ENCODE peak calls at places on chromosomes 4 and X, in six cellular contexts. O, D, T, L, N and J are unnamed samples. For H3K27me3 and H3K36me3, the result is how much of the 10 kb centered on the place peaks cover.

GRCh38 chr4:146243141-146243882 is 29.0 kb downstream of the REELD1 start:
- DNase-seq in D (no peak), N (peak), T (no peak), L (peak), O (no peak), J (peak)

GRCh38 chrX:12065251-12065650 is 73.0 kb upstream of the FRMPD4 start:
- DNase-seq in L (no peak), T (no peak), O (peak), D (no peak), N (peak), J (peak)

GRCh38 chrX:30713061-30713525 is 59.9 kb downstream of the GK start:
- DNase-seq in N (peak), D (peak), L (peak), O (peak), T (peak), J (peak)

GRCh38 chr4:25564836-25565235 is 90.8 kb upstream of the SLC34A2 start:
- DNase-seq in T (no peak), N (peak), D (no peak), L (no peak), O (no peak), J (no peak)

GRCh38 chr4:151604238-151604637 is 156.6 kb downstream of the GATB start:
- DNase-seq in L (no peak), D (no peak), T (no peak), N (no peak), O (no peak), J (peak)

GRCh38 chr4:107579099-107579498 is 140.9 kb downstream of the PAPSS1 start:
- DNase-seq in L (no peak), T (no peak), N (no peak), O (no peak), D (no peak), J (no peak)

GRCh38 chr4:93710101-93710846 is 118.3 kb upstream of the ATOH1 start:
- DNase-seq in N (peak), T (no peak), L (no peak), O (peak), D (no peak), J (peak)

GRCh38 chr4:128821151-128821550 is 11.7 kb downstream of the JADE1 start:
- DNase-seq in L (no peak), T (no peak), O (no peak), N (no peak), D (no peak), J (no peak)

GRCh38 chr4:23297327-23297726 is 592.5 kb downstream of the PPARGC1A start:
- DNase-seq in L (no peak), D (no peak), N (peak), T (no peak), O (no peak), J (no peak)

GRCh38 chr4:25923745-25924144 is 9.7 kb downstream of the SMIM20 start:
- DNase-seq in T (no peak), N (no peak), D (no peak), L (no peak), O (no peak), J (no peak)

GRCh38 chrX:23668335-23668734 is 1.0 kb downstream of the PRDX4 start:
- DNase-seq in D (no peak), T (no peak), L (no peak), O (no peak), N (peak), J (no peak)

GRCh38 chr4:180057891-180058643 is 2185.1 kb upstream of the TENM3 start:
- DNase-seq in T (no peak), L (no peak), D (peak), O (peak), N (peak), J (no peak)

GRCh38 chr4:83876047-83876446 is 340.1 kb downstream of the GPAT3 start:
- DNase-seq in L (no peak), N (no peak), T (no peak), O (no peak), D (no peak), J (peak)

GRCh38 chr4:576991-577498 is 950 bp upstream of the TMEM271 start:
- DNase-seq in O (no peak), D (no peak), T (no peak), N (no peak), L (no peak), J (no peak)

GRCh38 chr4:75004755-75005668 is 72.1 kb downstream of the PARM1 start:
- DNase-seq in T (peak), O (peak), D (peak), N (no peak), L (peak), J (peak)

GRCh38 chr4:118814901-118815300 is 21.0 kb downstream of the SEC24D start:
- DNase-seq in O (no peak), N (no peak), D (no peak), L (no peak), T (no peak), J (no peak)

GRCh38 chrX:7192871-7193270 is 44.9 kb upstream of the PUDP start:
- DNase-seq in N (no peak), D (no peak), O (no peak), L (no peak), T (no peak), J (no peak)

GRCh38 chr4:77031544-77031943 is 44.2 kb downstream of the CCNI start:
- DNase-seq in T (no peak), O (no peak), N (no peak), L (no peak), D (no peak), J (no peak)

GRCh38 chrX:150587585-150588503 is 19.4 kb downstream of the MTM1 start:
- DNase-seq in T (no peak), L (no peak), D (no peak), O (no peak), N (peak), J (no peak)

GRCh38 chr4:110059556-110060191 is 138.7 kb downstream of the ELOVL6 start:
- DNase-seq in D (no peak), L (no peak), N (no peak), O (no peak), T (no peak), J (peak)

GRCh38 chrX:133608406-133608805 is 193.1 kb upstream of the GPC4 start:
- DNase-seq in N (no peak), T (no peak), L (no peak), O (peak), D (no peak), J (peak)

GRCh38 chr4:98653890-98654867 is 4.2 kb downstream of the TSPAN5 start:
- DNase-seq in D (no peak), O (peak), N (no peak), L (no peak), T (no peak), J (peak)

GRCh38 chrX:14883826-14884225 is 10.6 kb downstream of the MOSPD2 start:
- DNase-seq in O (no peak), N (no peak), T (no peak), D (no peak), L (no peak), J (no peak)

GRCh38 chr4:21304061-21304541 is 603.8 kb downstream of the PACRGL start:
- DNase-seq in L (no peak), O (no peak), N (peak), D (no peak), T (no peak), J (no peak)

GRCh38 chr4:1202526-1203378 is 30.4 kb upstream of the SPON2 start:
- DNase-seq in L (no peak), D (peak), N (peak), O (no peak), T (no peak), J (no peak)

GRCh38 chr4:24321637-24322036 is 262.7 kb downstream of the DHX15 start:
- DNase-seq in N (no peak), O (no peak), T (no peak), L (no peak), D (no peak), J (no peak)

GRCh38 chr4:26931961-26932360 is 71.3 kb downstream of the STIM2 start:
- DNase-seq in T (no peak), L (no peak), O (no peak), D (no peak), N (no peak), J (no peak)

GRCh38 chr4:69154021-69154420 is 57.7 kb downstream of the UGT2B7 start:
- DNase-seq in D (no peak), N (no peak), T (no peak), L (no peak), O (no peak), J (no peak)

GRCh38 chrX:2662586-2662985 is 28.5 kb upstream of the CD99 start:
- DNase-seq in T (no peak), L (no peak), O (no peak), D (no peak), N (no peak), J (no peak)

GRCh38 chrX:119410027-119410819 is 11.1 kb downstream of the SLC25A43 start:
- DNase-seq in O (peak), L (no peak), N (peak), T (no peak), D (peak), J (peak)

GRCh38 chr4:52052475-52052780 is 1.3 kb downstream of the SPATA18 start:
- DNase-seq in D (no peak), N (no peak), T (peak), O (peak), L (no peak), J (peak)

GRCh38 chrX:54721424-54721823 is 76.6 kb downstream of the ITIH6 start:
- DNase-seq in D (no peak), O (peak), T (no peak), N (no peak), L (no peak), J (peak)

GRCh38 chr4:81664079-81664478 is 192.4 kb upstream of the RASGEF1B start:
- DNase-seq in N (no peak), O (peak), T (no peak), L (no peak), D (no peak), J (peak)

GRCh38 chr4:39062094-39062493 is at the start of gene KLHL5:
- DNase-seq in L (no peak), N (no peak), O (no peak), D (no peak), T (no peak), J (no peak)

GRCh38 chrX:130893356-130894085 is 9.5 kb downstream of the ENOX2 start:
- DNase-seq in L (no peak), O (no peak), N (no peak), T (no peak), D (no peak), J (no peak)

GRCh38 chrX:40006025-40007017 is 91.4 kb downstream of the BCOR start:
- DNase-seq in O (no peak), T (no peak), D (peak), L (peak), N (peak), J (no peak)

DNA sequence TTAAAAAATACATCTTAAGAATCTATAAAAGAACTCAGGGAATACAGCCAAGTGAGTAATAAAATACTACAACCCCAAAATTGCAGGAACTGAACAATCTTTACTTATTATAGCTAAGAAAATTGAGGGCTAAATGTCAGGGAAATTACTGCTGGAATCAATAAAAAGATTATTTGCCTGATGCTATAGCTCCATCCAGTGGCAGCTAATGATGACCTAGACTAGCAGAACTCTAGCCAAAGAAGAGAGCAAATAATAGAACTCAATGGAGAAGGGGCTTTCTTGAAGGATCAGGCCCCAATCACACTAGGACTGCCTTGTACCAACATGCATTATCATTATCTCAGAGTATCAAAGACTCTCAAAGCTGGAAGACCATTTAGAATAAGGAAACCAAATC is 85.0 kb upstream of the FAM241A start:
- DNase-seq in D (no peak), L (no peak), O (no peak), N (peak), T (no peak), J (peak)
- TF ChIP-seq CTCF in D (no peak), L (peak), O (peak), N (peak), T (no peak), J (peak)

GRCh38 chrX:18696653-18697052 is 10.8 kb upstream of the PPEF1 start:
- DNase-seq in T (no peak), O (no peak), L (no peak), D (no peak), N (no peak), J (no peak)

GRCh38 chrX:18701621-18702361 is 5.7 kb upstream of the PPEF1 start:
- DNase-seq in O (no peak), L (peak), D (no peak), T (peak), N (no peak), J (peak)

GRCh38 chrX:18707442-18708049 is at the start of gene PPEF1:
- DNase-seq in D (no peak), O (no peak), N (no peak), T (no peak), L (no peak), J (no peak)

GRCh38 chrX:18698762-18699650 is 8.4 kb upstream of the PPEF1 start:
- DNase-seq in N (no peak), L (no peak), O (no peak), T (no peak), D (no peak), J (no peak)

GRCh38 chrX:18702362-18703195 is 4.9 kb upstream of the PPEF1 start:
- DNase-seq in O (no peak), T (peak), L (no peak), D (no peak), N (no peak), J (peak)
- H3K27me3 ChIP-seq in O (under half), T (under half), L (under half), D (under half), N (under half), J (under half)

DNA sequence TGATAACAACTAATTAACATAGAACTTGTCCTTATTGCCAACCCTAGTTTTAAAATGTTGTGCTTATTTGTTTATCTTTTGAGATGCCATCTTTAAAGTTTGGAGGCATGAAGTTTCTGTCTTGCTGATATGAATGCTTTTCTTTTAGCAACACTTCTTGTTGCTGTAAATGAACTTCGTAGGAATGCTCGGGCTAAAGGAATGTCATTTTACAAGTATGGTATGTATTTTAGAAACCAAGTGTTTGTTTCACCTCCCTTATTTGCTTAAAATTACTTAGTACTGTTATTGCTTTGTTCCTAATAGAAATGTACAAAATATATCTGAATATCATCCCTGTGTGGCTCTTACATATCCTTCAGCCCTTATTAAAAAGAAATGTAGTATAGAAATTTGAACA is 76.1 kb downstream of the SLC30A9 start:
- DNase-seq in D (no peak), T (no peak), O (no peak), L (no peak), N (no peak), J (no peak)
- H3K36me3 ChIP-seq in D (half or more), T (under half), O (under half), L (half or more), N (half or more), J (under half)

GRCh38 chrX:19886375-19886774 is 1.0 kb downstream of the SH3KBP1 start:
- DNase-seq in L (no peak), N (peak), D (no peak), T (no peak), O (no peak), J (no peak)

GRCh38 chrX:19885732-19886131 is 1.7 kb downstream of the SH3KBP1 start:
- DNase-seq in L (no peak), O (no peak), T (no peak), D (no peak), N (no peak), J (no peak)

GRCh38 chrX:19889582-19890342 is 2.4 kb upstream of the SH3KBP1 start:
- DNase-seq in L (no peak), T (no peak), O (peak), N (peak), D (no peak), J (peak)

GRCh38 chrX:19888419-19888879 is 1.0 kb upstream of the SH3KBP1 start:
- DNase-seq in D (no peak), O (peak), L (no peak), N (peak), T (peak), J (peak)

DNA sequence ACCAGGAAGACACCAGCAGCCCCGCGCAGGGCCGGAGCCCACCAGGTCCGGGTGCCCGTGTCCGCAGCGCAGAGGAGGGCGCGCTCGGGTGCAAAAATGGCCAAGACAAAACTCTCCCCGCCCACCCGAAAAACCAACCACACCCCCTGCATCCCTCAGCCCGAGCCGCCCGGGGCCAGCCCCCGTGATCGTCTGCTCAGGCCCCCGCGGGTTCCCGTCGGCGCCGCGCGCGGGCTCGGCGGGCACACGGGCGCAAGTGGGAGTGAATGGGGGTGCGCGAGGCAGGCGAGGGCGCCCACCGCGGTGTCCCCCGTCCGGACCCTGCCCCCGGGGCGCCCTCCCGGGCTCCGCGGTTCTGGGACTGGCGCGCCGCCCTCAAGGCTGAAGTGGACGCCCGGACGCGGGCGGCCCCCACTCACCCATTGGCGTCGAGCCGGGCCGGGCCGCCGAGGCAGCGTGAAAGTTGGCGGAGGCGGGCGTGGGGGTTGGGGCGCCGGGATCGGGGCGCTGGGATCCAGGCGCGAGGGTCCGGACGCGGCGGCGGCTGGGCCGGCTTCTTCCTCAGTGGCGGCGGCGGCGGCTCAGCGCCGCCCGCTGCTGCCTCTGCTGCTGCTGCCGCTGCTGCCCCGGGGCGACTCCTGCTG is 390 bp downstream of the SH3KBP1 start:
- DNase-seq in O (no peak), D (peak), N (peak), L (peak), T (no peak), J (no peak)
- TF ChIP-seq CTCF in O (no peak), D (no peak), N (no peak), L (no peak), T (no peak), J (no peak)